ENCODE peak calls at places on chromosomes 1 and 21, in seven cellular contexts. P is activated CD4-positive, alpha-beta T cell treated with anti-CD3 and anti-CD28 coated beads, Interleukin-2, amount 10 ng/mL, durations not matched to agents 7 days and 5 days; D is nephron progenitor cell; L is progenitor cell of endocrine pancreas; Y is fibroblast of pulmonary artery; Q is GM03348; C is stimulated activated CD8-positive, alpha-beta memory T cell treated with anti-CD3 and anti-CD28 coated beads, Interleukin-4, amount 100 ng/mL, for 1 hour. R is an unnamed sample.

GRCh38 chr1:181135815-181136737 is 47.6 kb downstream of the IER5 start:
- DNase-seq in D (no peak), P (no peak), Q (peak; percentile 86), Y (peak; percentile 82), L (no peak), C (no peak), R (no peak)

GRCh38 chr1:167805041-167805556 is 83.3 kb downstream of the MPZL1 start:
- DNase-seq in C (no peak), P (peak; percentile 57), D (no peak), Q (no peak), Y (no peak), L (no peak), R (no peak)

GRCh38 chr1:221762121-221762520 is 20.2 kb upstream of the DUSP10 start:
- DNase-seq in Q (no peak), P (no peak), Y (peak; percentile 30), D (no peak), L (no peak), C (no peak), R (no peak)

GRCh38 chr1:216600730-216601426 is 122.4 kb downstream of the ESRRG start:
- DNase-seq in D (peak; percentile 74), P (no peak), Y (peak; percentile 85), C (no peak), L (peak; percentile 62), Q (peak; percentile 92), R (peak; percentile 6)

GRCh38 chr1:43868741-43869067 is 64.9 kb upstream of the ARTN start:
- DNase-seq in Y (peak; percentile 92), L (no peak), D (no peak), C (no peak), Q (peak; percentile 19), P (no peak), R (no peak)

GRCh38 chr1:89262643-89263042 is 10.0 kb downstream of the GBP5 start:
- DNase-seq in C (no peak), L (no peak), P (no peak), Q (peak; percentile 36), D (no peak), Y (peak; percentile 87), R (no peak)

GRCh38 chr1:220575718-220576497 is 48.0 kb downstream of the MARK1 start:
- DNase-seq in L (no peak), C (no peak), Q (no peak), D (no peak), P (no peak), Y (no peak), R (no peak)

GRCh38 chr1:41683681-41684500 is 199.4 kb upstream of the EDN2 start:
- DNase-seq in P (peak; percentile 54), C (no peak), Q (peak; percentile 43), D (no peak), L (no peak), Y (no peak), R (no peak)

GRCh38 chr1:163614346-163614745 is 292.6 kb downstream of the NUF2 start:
- DNase-seq in C (no peak), L (no peak), P (no peak), D (no peak), Q (no peak), Y (no peak), R (no peak)

GRCh38 chr21:42566524-42567180 is 53.0 kb downstream of the SLC37A1 start:
- DNase-seq in C (no peak), D (no peak), Q (no peak), Y (no peak), L (no peak), P (no peak), R (no peak)

GRCh38 chr1:200438911-200439310 is 29.1 kb upstream of the ZNF281 start:
- DNase-seq in C (no peak), Y (peak; percentile 23), Q (peak; percentile 17), L (no peak), P (no peak), D (no peak), R (no peak)

GRCh38 chr1:107389410-107390075 is 248.7 kb downstream of the NTNG1 start:
- DNase-seq in L (no peak), Q (no peak), P (no peak), C (no peak), Y (no peak), D (peak; percentile 40), R (no peak)

GRCh38 chr1:167909691-167910180 is 4.2 kb downstream of the ADCY10 start:
- DNase-seq in D (no peak), C (no peak), Y (no peak), P (no peak), Q (no peak), L (no peak), R (no peak)

GRCh38 chr1:224368409-224368808 is 11.7 kb downstream of the CNIH4 start:
- DNase-seq in Q (no peak), L (no peak), D (no peak), P (no peak), C (no peak), Y (no peak), R (no peak)

GRCh38 chr21:36851121-36851520 is 115.3 kb downstream of the HLCS start:
- DNase-seq in Y (no peak), L (no peak), C (no peak), Q (no peak), P (no peak), D (no peak), R (no peak)

GRCh38 chr1:241677171-241677570 is 25.1 kb downstream of the WDR64 start:
- DNase-seq in L (no peak), P (peak; percentile 65), Q (no peak), D (no peak), Y (no peak), C (no peak), R (no peak)

GRCh38 chr1:29669912-29670311 is 433.6 kb downstream of the PTPRU start:
- DNase-seq in Y (no peak), L (peak; percentile 2), Q (no peak), C (no peak), P (no peak), D (no peak), R (no peak)

GRCh38 chr1:31699341-31699891 is 4.4 kb downstream of the COL16A1 start:
- DNase-seq in L (no peak), Y (no peak), P (peak; percentile 48), Q (no peak), C (no peak), D (no peak), R (no peak)

GRCh38 chr21:21715286-21715969 is 717.2 kb downstream of the NCAM2 start:
- DNase-seq in C (no peak), L (no peak), D (no peak), Y (peak; percentile 91), P (no peak), Q (peak; percentile 55), R (no peak)

GRCh38 chr1:212656730-212657129 is 42.9 kb downstream of the BATF3 start:
- DNase-seq in P (no peak), L (no peak), C (no peak), D (no peak), Q (no peak), Y (no peak), R (no peak)

GRCh38 chr1:6756455-6756854 is 28.8 kb upstream of the CAMTA1 start:
- DNase-seq in P (no peak), C (no peak), Q (no peak), Y (no peak), L (no peak), D (no peak), R (no peak)

GRCh38 chr1:201546093-201546492 is 7.2 kb downstream of the NAV1 start:
- DNase-seq in Y (no peak), L (no peak), P (no peak), C (no peak), D (no peak), Q (no peak), R (no peak)

GRCh38 chr1:151175910-151176309 is at the start of gene TMOD4:
- DNase-seq in Q (peak; percentile 46), L (no peak), C (no peak), Y (peak; percentile 34), D (no peak), P (no peak), R (no peak)